ENCODE peak calls at places on chromosomes 12 and 14, in six cellular contexts. D is anterior cingulate cortex; Q is stimulated activated CD8-positive, alpha-beta memory T cell treated with anti-CD3 and anti-CD28 coated beads, Interleukin-2, amount 100 ng/mL, for 1 hour; G is HCT116; V is NCI-H2029; C is ovary. M is an unnamed sample.

GRCh38 chr14:99321955-99322730 is 50.1 kb upstream of the BCL11B start:
- DNase-seq in D (no peak), Q (no peak), G (no peak), V (no peak), C (no peak), M (no peak)

GRCh38 chr12:115010324-115010995 is 326.5 kb upstream of the TBX3 start:
- DNase-seq in D (no peak), Q (no peak), G (no peak), V (no peak), C (no peak), M (no peak)

GRCh38 chr12:93174048-93174447 is 203.7 kb upstream of the NUDT4 start:
- DNase-seq in D (no peak), Q (no peak), G (no peak), V (no peak), C (no peak), M (no peak)

GRCh38 chr14:76867536-76868452 is 41.6 kb downstream of the LRRC74A start:
- DNase-seq in D (no peak), Q (peak), G (no peak), V (no peak), C (no peak), M (no peak)

GRCh38 chr12:132379576-132379975 is 50.2 kb upstream of the GALNT9 start:
- DNase-seq in D (no peak), Q (no peak), G (no peak), V (no peak), C (no peak), M (no peak)

GRCh38 chr14:59028476-59029202 is 159.8 kb upstream of the DAAM1 start:
- DNase-seq in D (peak), Q (no peak), G (peak), V (peak), C (peak), M (peak)

GRCh38 chr14:21057803-21058675 is at the start of gene RNASE8:
- DNase-seq in D (no peak), Q (no peak), G (no peak), V (no peak), C (no peak), M (no peak)

GRCh38 chr14:94010625-94011024 is 13.5 kb downstream of the CCDC197 start:
- DNase-seq in D (no peak), Q (no peak), G (no peak), V (no peak), C (no peak), M (no peak)

GRCh38 chr12:122976648-122976975 is 1.6 kb downstream of the OGFOD2 start:
- DNase-seq in D (no peak), Q (no peak), G (no peak), V (no peak), C (peak), M (no peak)

GRCh38 chr12:86621957-86622356 is 365.8 kb upstream of the MGAT4C start:
- DNase-seq in D (no peak), Q (no peak), G (no peak), V (no peak), C (no peak), M (no peak)

GRCh38 chr14:77260631-77261030 is 10.4 kb downstream of the NGB start:
- DNase-seq in D (no peak), Q (no peak), G (no peak), V (no peak), C (no peak), M (no peak)

GRCh38 chr14:103314496-103315277 is 19.4 kb upstream of the EIF5 start:
- DNase-seq in D (no peak), Q (no peak), G (no peak), V (no peak), C (no peak), M (no peak)

GRCh38 chr12:48388430-48388829 is 37.7 kb upstream of the ZNF641 start:
- DNase-seq in D (no peak), Q (no peak), G (no peak), V (no peak), C (no peak), M (no peak)